ENCODE peak calls at places on chromosomes 3 and 15, in six cellular contexts. P is left ventricle myocardium inferior; V is CD8-positive, alpha-beta memory T cell; J is right cardiac atrium; X is GM12865; N is CD8-positive, alpha-beta T cell. U is an unnamed sample.
A peak's percentile ranks its signal among the peaks of the same experiment; 100 is the strongest.

GRCh38 chr3:82100378-82100777 is 338.9 kb upstream of the GBE1 start:
- DNase-seq in N (no peak), X (no peak), V (no peak), P (no peak), J (peak; percentile 30), U (no peak)

GRCh38 chr15:81007428-81008064 is 6.8 kb downstream of the TLNRD1 start:
- DNase-seq in X (no peak), N (no peak), J (no peak), P (no peak), V (no peak), U (no peak)

GRCh38 chr3:169476289-169476688 is 187.2 kb downstream of the MECOM start:
- DNase-seq in V (no peak), J (no peak), N (no peak), X (no peak), P (no peak), U (no peak)

GRCh38 chr3:146843476-146843875 is 238.3 kb upstream of the PLSCR5 start:
- DNase-seq in X (no peak), V (no peak), J (no peak), N (no peak), P (no peak), U (no peak)

GRCh38 chr3:31829011-31829410 is 152.1 kb downstream of the OSBPL10 start:
- DNase-seq in X (no peak), V (no peak), P (no peak), N (no peak), J (no peak), U (peak; percentile 16)

GRCh38 chr3:158330820-158331219 is 220.9 kb downstream of the RSRC1 start:
- DNase-seq in J (no peak), N (no peak), V (no peak), P (no peak), X (no peak), U (no peak)

GRCh38 chr3:183298708-183299153 is 45.7 kb downstream of the B3GNT5 start:
- DNase-seq in N (no peak), P (peak; percentile 60), J (peak; percentile 80), V (no peak), X (no peak), U (no peak)

GRCh38 chr3:79878697-79879096 is 110.9 kb upstream of the ROBO1 start:
- DNase-seq in V (no peak), X (no peak), N (no peak), P (no peak), J (no peak), U (no peak)

GRCh38 chr3:159852821-159853505 is 135.7 kb upstream of the IL12A start:
- DNase-seq in V (no peak), P (peak; percentile 80), N (no peak), J (peak; percentile 89), X (no peak), U (no peak)

GRCh38 chr3:75089831-75090230 is 475.4 kb upstream of the CNTN3 start:
- DNase-seq in N (no peak), X (no peak), P (no peak), J (no peak), V (no peak), U (no peak)

GRCh38 chr3:56974242-56974945 is 86.1 kb upstream of the SPATA12 start:
- DNase-seq in N (no peak), V (no peak), J (no peak), P (no peak), X (no peak), U (no peak)

GRCh38 chr3:12750223-12750622 is 8.8 kb downstream of the TMEM40 start:
- DNase-seq in J (peak; percentile 72), N (no peak), P (peak; percentile 55), V (no peak), X (peak; percentile 42), U (no peak)

GRCh38 chr3:189569473-189569872 is 61.7 kb upstream of the TP63 start:
- DNase-seq in J (no peak), P (no peak), V (no peak), X (no peak), N (no peak), U (no peak)

GRCh38 chr15:58504674-58505234 is 73.0 kb downstream of the LIPC start:
- DNase-seq in P (no peak), N (no peak), J (no peak), V (no peak), X (peak; percentile 49), U (no peak)

GRCh38 chr15:89142423-89142822 is 54.2 kb downstream of the ABHD2 start:
- DNase-seq in X (no peak), J (no peak), V (no peak), P (no peak), N (no peak), U (no peak)

GRCh38 chr15:70703483-70703882 is 59.9 kb downstream of the UACA start:
- DNase-seq in J (no peak), V (no peak), X (no peak), P (no peak), N (no peak), U (no peak)

GRCh38 chr3:42120866-42121265 is 29.7 kb downstream of the TRAK1 start:
- DNase-seq in P (no peak), N (no peak), X (peak; percentile 55), V (no peak), J (no peak), U (no peak)

GRCh38 chr15:52021128-52021671 is 2.2 kb downstream of the MAPK6 start:
- DNase-seq in V (peak; percentile 36), N (peak; percentile 37), X (peak; percentile 93), J (no peak), P (no peak), U (peak; percentile 73)

GRCh38 chr3:45095916-45096526 is 50.2 kb downstream of the CDCP1 start:
- DNase-seq in P (no peak), X (no peak), J (peak; percentile 67), V (no peak), N (no peak), U (no peak)

GRCh38 chr3:15858547-15859506 is 61.0 kb upstream of the ANKRD28 start:
- DNase-seq in X (peak; percentile 89), J (peak; percentile 43), P (peak; percentile 19), V (peak; percentile 69), N (peak; percentile 44), U (peak; percentile 37)

GRCh38 chr3:195911946-195912270 is 3.6 kb upstream of the TNK2 start:
- DNase-seq in J (no peak), N (no peak), P (no peak), X (no peak), V (no peak), U (no peak)

GRCh38 chr3:133944641-133945441 is 49.2 kb upstream of the RAB6B start:
- DNase-seq in N (no peak), P (peak; percentile 25), X (no peak), J (peak; percentile 75), V (no peak), U (no peak)
- H3K4me3 ChIP-seq in N (no peak overlapping the region), P (no peak overlapping the region), X (no peak overlapping the region), J (no peak overlapping the region), V (no peak overlapping the region), U (no peak overlapping the region)

GRCh38 chr3:49422379-49423248 is at the start of gene AMT:
- DNase-seq in N (no peak), J (peak; percentile 87), V (no peak), X (no peak), P (peak; percentile 65), U (no peak)
- H3K4me3 ChIP-seq in N (no peak within 1 kb of the TSS), J (peak within 1 kb of the TSS; percentile 26), V (no peak within 1 kb of the TSS), X (no peak within 1 kb of the TSS), P (peak within 1 kb of the TSS; percentile 68), U (no peak within 1 kb of the TSS)

DNA sequence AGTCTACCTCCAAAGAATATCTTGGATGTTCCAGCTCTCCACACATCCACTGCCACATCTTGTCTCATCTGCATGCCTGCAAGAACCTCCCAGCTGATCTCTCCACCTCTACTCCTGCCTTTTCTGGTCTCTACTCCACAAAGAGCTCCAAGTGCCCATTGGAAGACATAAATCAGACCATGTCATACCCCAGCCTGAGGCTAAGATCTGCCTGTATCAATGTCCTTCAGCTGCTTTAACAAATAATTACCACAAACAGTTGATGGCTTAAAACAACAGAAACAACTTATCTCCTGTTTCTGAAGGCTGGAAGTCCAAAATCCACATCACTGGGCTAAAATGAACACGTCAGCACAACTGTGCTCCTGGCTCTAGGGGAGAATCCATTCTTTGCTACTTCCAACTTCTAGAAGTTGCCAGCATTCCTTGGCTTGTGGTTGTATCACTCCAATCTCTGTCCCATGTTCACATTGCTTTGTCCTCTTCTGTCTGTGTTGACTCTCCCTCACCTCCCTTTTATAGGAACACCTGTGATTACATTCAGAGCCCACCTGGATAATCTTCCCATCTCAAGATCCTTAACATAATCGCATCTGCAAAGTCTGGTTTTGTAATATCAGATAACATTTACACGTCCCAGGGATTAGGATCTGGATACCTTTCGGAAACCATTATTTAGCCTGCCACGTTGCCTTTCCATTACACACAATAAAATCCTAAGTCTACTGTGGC is 17.0 kb upstream of the LMCD1 start:
- DNase-seq in P (no peak), N (no peak), J (no peak), X (no peak), V (no peak), U (no peak)
- H3K4me3 ChIP-seq in P (no peak overlapping the region), N (no peak overlapping the region), J (no peak overlapping the region), X (no peak overlapping the region), V (no peak overlapping the region), U (no peak overlapping the region)

GRCh38 chr3:39148116-39149058 is 5.0 kb downstream of the CSRNP1 start:
- DNase-seq in V (no peak), P (no peak), J (no peak), N (no peak), X (peak; percentile 89), U (peak; percentile 62)
- H3K4me3 ChIP-seq in V (peak overlapping the region; percentile 61), P (peak overlapping the region; percentile 96), J (peak overlapping the region; percentile 8), N (peak overlapping the region; percentile 55), X (peak overlapping the region; percentile 71), U (peak overlapping the region; percentile 51)

DNA sequence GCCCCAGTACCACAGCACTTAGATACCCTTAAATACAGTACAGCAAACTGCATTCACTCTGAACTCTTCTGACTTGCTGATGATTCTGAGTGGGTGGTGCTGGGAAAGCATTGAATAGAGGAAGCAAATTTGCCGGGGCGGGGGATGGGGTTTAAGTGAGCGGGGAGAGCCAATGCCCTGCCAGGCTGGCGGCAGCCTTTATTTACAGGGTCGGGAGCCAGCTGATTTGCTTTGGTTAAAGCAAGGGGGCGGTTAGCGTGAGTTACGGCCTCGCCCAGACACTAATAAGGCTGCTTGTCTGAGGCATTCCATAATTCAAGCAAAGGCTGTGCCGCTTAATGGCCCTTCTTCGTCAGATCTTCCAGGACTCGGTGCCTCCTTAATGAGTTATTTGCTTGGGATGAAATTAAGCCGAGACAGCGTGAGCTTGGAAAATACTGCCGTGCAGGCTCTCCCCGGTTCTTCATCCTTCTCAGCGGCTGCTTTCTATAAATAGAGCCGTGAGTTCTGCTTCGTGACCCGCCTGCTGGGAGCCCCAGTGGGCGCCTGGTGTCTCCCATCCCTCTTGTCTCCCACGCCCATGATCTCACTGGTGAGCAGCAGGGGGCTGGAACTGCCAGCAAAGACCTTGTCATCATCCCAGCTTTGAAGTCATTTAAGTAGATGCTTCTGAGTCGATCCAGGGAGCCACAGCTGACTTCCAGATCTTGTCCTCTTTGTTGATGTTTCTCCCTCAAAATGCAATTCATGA is 25.8 kb downstream of the SPSB4 start:
- DNase-seq in P (peak; percentile 53), X (no peak), J (peak; percentile 85), N (no peak), V (no peak), U (no peak)
- H3K4me3 ChIP-seq in P (peak overlapping the region; percentile 52), X (no peak overlapping the region), J (peak overlapping the region; percentile 44), N (no peak overlapping the region), V (no peak overlapping the region), U (no peak overlapping the region)

U was measured in Jurkat, Clone E6-1.